ENCODE peak calls at places on chromosomes 5 and 9, in four cellular contexts. S is stomach; A is stimulated activated naive CD8-positive, alpha-beta T cell treated with anti-CD3 and anti-CD28 coated beads, Interleukin-15, Interleukin-2, amounts not matched to agents 100 U/mL and 50 U/mL, for 24 hours; W is frontal cortex. X is an unnamed sample.

GRCh38 chr9:121612511-121612998 is 38.9 kb upstream of the DAB2IP start:
- DNase-seq in S (peak), A (no peak), W (no peak), X (no peak)

GRCh38 chr5:141919218-141920129 is 4.2 kb upstream of the DELE1 start:
- DNase-seq in A (no peak), S (no peak), W (no peak), X (no peak)

GRCh38 chr5:96007051-96007450 is 45.4 kb upstream of the ELL2 start:
- DNase-seq in A (no peak), S (no peak), W (no peak), X (no peak)

GRCh38 chr5:178625679-178626483 is 969 bp downstream of the CLK4 start:
- DNase-seq in S (no peak), A (no peak), W (no peak), X (no peak)

GRCh38 chr9:102862478-102862877 is 132.7 kb upstream of the CYLC2 start:
- DNase-seq in A (no peak), S (no peak), W (no peak), X (no peak)

GRCh38 chr5:65825388-65826328 is 100.7 kb upstream of the ERBIN start:
- DNase-seq in S (no peak), A (no peak), W (no peak), X (no peak)

GRCh38 chr9:71253021-71253420 is 131.6 kb upstream of the TRPM3 start:
- DNase-seq in S (no peak), A (no peak), W (no peak), X (no peak)

GRCh38 chr5:10789726-10790125 is 28.7 kb upstream of the DAP start:
- DNase-seq in A (no peak), W (no peak), S (no peak), X (peak)

GRCh38 chr9:16671591-16672137 is 198.8 kb downstream of the BNC2 start:
- DNase-seq in W (no peak), A (no peak), S (no peak), X (no peak)

GRCh38 chr9:84775056-84775648 is 105.6 kb downstream of the NTRK2 start:
- DNase-seq in A (no peak), W (no peak), S (no peak), X (no peak)

GRCh38 chr5:5017827-5018559 is 122.1 kb upstream of the ADAMTS16 start:
- DNase-seq in S (no peak), W (no peak), A (no peak), X (no peak)

GRCh38 chr9:78821126-78821822 is 524.3 kb downstream of the PSAT1 start:
- DNase-seq in S (no peak), W (no peak), A (no peak), X (peak)